ENCODE peak calls at places on chromosomes 5 and 9, in four cellular contexts. W is stimulated activated CD8-positive, alpha-beta memory T cell treated with anti-CD3 and anti-CD28 coated beads, Interleukin-4, amount 100 ng/mL, for 1 hour; F is SW480; P is LHCN-M2. A is an unnamed sample.
A peak's percentile ranks its signal among the peaks of the same experiment; 100 is the strongest.

GRCh38 chr9:16445141-16445920 is 425.1 kb downstream of the BNC2 start:
- DNase-seq in P (peak; percentile 19), W (no peak), F (no peak), A (no peak)

GRCh38 chr5:150615141-150615699 is 25.2 kb upstream of the SYNPO start:
- DNase-seq in F (no peak), W (no peak), P (no peak), A (no peak)

GRCh38 chr5:53411388-53411787 is 69.0 kb upstream of the FST start:
- DNase-seq in W (no peak), P (no peak), F (no peak), A (no peak)

GRCh38 chr5:137834498-137834897 is 33.2 kb upstream of the MYOT start:
- DNase-seq in W (no peak), F (peak; percentile 13), P (no peak), A (no peak)

GRCh38 chr5:137254153-137254552 is 245.0 kb downstream of the SPOCK1 start:
- DNase-seq in P (no peak), F (no peak), W (no peak), A (no peak)

GRCh38 chr9:71719585-71719984 is 48.7 kb downstream of the CEMIP2 start:
- DNase-seq in F (no peak), W (no peak), P (no peak), A (no peak)

GRCh38 chr5:37696190-37697021 is 143.4 kb downstream of the GDNF start:
- DNase-seq in P (peak; percentile 74), W (no peak), F (peak; percentile 94), A (no peak)

GRCh38 chr9:6877671-6878161 is 119.9 kb downstream of the KDM4C start:
- DNase-seq in P (peak; percentile 41), W (no peak), F (no peak), A (no peak)

GRCh38 chr5:66757834-66758396 is 161.7 kb downstream of the MAST4 start:
- DNase-seq in P (no peak), W (no peak), F (no peak), A (no peak)

GRCh38 chr5:179288101-179288808 is 57.0 kb downstream of the ADAMTS2 start:
- DNase-seq in P (no peak), W (no peak), F (no peak), A (peak; percentile 5)

GRCh38 chr5:76221311-76221710 is 138.1 kb downstream of the SV2C start:
- DNase-seq in W (no peak), P (no peak), F (no peak), A (no peak)

GRCh38 chr9:104860280-104860679 is 67.7 kb downstream of the ABCA1 start:
- DNase-seq in P (no peak), W (no peak), F (no peak), A (no peak)

GRCh38 chr5:136132087-136132486 is 558 bp upstream of the SMAD5 start:
- DNase-seq in W (no peak), P (peak; percentile 18), F (peak; percentile 23), A (no peak)

GRCh38 chr5:172003750-172004149 is 2.7 kb downstream of the FBXW11 start:
- DNase-seq in W (no peak), P (no peak), F (no peak), A (no peak)

GRCh38 chr5:56360816-56361215 is 127.7 kb upstream of the ANKRD55 start:
- DNase-seq in P (no peak), F (no peak), W (no peak), A (no peak)

GRCh38 chr9:4662989-4663792 is 1.1 kb downstream of the PLPP6 start:
- DNase-seq in W (no peak), P (no peak), F (peak; percentile 41), A (no peak)

GRCh38 chr5:130529716-130530485 is 625.6 kb downstream of the CHSY3 start:
- DNase-seq in P (no peak), W (no peak), F (no peak), A (no peak)

GRCh38 chr5:111997308-111998159 is 240.5 kb upstream of the NREP start:
- DNase-seq in W (no peak), F (peak; percentile 95), P (peak; percentile 100), A (no peak)

GRCh38 chr5:17224858-17225436 is 7.5 kb downstream of the BASP1 start:
- DNase-seq in F (no peak), W (no peak), P (peak; percentile 50), A (no peak)

GRCh38 chr9:38315085-38315595 is 77.4 kb upstream of the ALDH1B1 start:
- DNase-seq in F (no peak), W (no peak), P (no peak), A (no peak)

GRCh38 chr9:114538241-114538640 is 33.0 kb upstream of the WHRN start:
- DNase-seq in F (peak; percentile 75), W (no peak), P (no peak), A (no peak)

GRCh38 chr5:131977212-131977604 is 31.7 kb upstream of the MEIKIN start:
- DNase-seq in P (no peak), W (no peak), F (no peak), A (no peak)

GRCh38 chr9:3240651-3241268 is 285.0 kb downstream of the RFX3 start:
- DNase-seq in P (peak; percentile 52), W (no peak), F (peak; percentile 66), A (no peak)

GRCh38 chr9:22041792-22042191 is 32.7 kb upstream of the CDKN2B start:
- DNase-seq in F (no peak), P (peak; percentile 42), W (no peak), A (no peak)

GRCh38 chr5:989961-990530 is 18.6 kb upstream of the NKD2 start:
- DNase-seq in P (no peak), F (no peak), W (no peak), A (no peak)

GRCh38 chr9:120783611-120784047 is 9.6 kb downstream of the FBXW2 start:
- DNase-seq in F (no peak), W (no peak), P (peak; percentile 45), A (no peak)

GRCh38 chr9:68872026-68872501 is 141.8 kb downstream of the PRKACG start:
- DNase-seq in P (no peak), F (no peak), W (no peak), A (no peak)

GRCh38 chr5:112977440-112977861 is 853 bp downstream of the DCP2 start:
- DNase-seq in F (peak; percentile 30), W (no peak), P (no peak), A (no peak)

GRCh38 chr5:135034186-135034962 is at the start of gene PITX1:
- DNase-seq in W (no peak), P (peak; percentile 34), F (peak; percentile 86), A (no peak)

GRCh38 chr9:88826651-88827245 is 164.5 kb upstream of the S1PR3 start:
- DNase-seq in P (peak; percentile 78), F (no peak), W (no peak), A (no peak)

GRCh38 chr5:14256756-14257393 is 113.7 kb downstream of the TRIO start:
- DNase-seq in F (no peak), W (no peak), P (no peak), A (no peak)

GRCh38 chr5:173789031-173789920 is 98.9 kb upstream of the CPEB4 start:
- DNase-seq in W (no peak), P (peak; percentile 90), F (peak; percentile 98), A (no peak)

GRCh38 chr5:73135021-73135420 is 14.6 kb downstream of the TMEM171 start:
- DNase-seq in W (no peak), P (no peak), F (no peak), A (no peak)

GRCh38 chr9:68979538-68980314 is 34.2 kb downstream of the PRKACG start:
- DNase-seq in F (no peak), W (no peak), P (no peak), A (no peak)